ENCODE peak calls at places on chromosome 15, in ten cellular contexts. U is AG04450; V is heart left ventricle; K is GM12891; S is cardiac muscle cell; D is renal cortical epithelial cell; E is lower leg skin; I is AG09309; Q is bronchial epithelial cell; C is activated naive CD4-positive, alpha-beta T cell treated with anti-CD3 and anti-CD28 coated beads, Interleukin-2, amount 10 ng/mL, durations not matched to agents 7 days and 5 days. H is an unnamed sample.

GRCh38 chr15:65212097-65212496 is 824 bp upstream of the CILP start:
- DNase-seq in V (no peak), D (no peak), E (no peak), K (peak), I (no peak), Q (no peak), U (no peak), S (peak), C (peak), H (no peak)

GRCh38 chr15:90609254-90610185 is 79.8 kb downstream of the CRTC3 start:
- DNase-seq in D (no peak), V (no peak), S (no peak), C (no peak), K (no peak), E (no peak), Q (no peak), I (no peak), U (peak), H (no peak)

GRCh38 chr15:77354064-77354463 is 65.8 kb downstream of the PEAK1 start:
- DNase-seq in K (no peak), V (no peak), I (no peak), D (peak), E (no peak), S (no peak), Q (peak), C (no peak), U (no peak), H (no peak)

GRCh38 chr15:72487070-72487797 is 13.1 kb downstream of the ARIH1 start:
- DNase-seq in U (no peak), D (no peak), S (no peak), K (no peak), I (no peak), E (no peak), V (no peak), C (no peak), Q (peak), H (no peak)

GRCh38 chr15:94199725-94200124 is 31.6 kb upstream of the MCTP2 start:
- DNase-seq in Q (no peak), C (no peak), V (no peak), D (no peak), I (no peak), U (no peak), K (no peak), E (no peak), S (no peak), H (no peak)

GRCh38 chr15:33903661-33904060 is 64.6 kb upstream of the CHRM5 start:
- DNase-seq in C (no peak), S (no peak), U (no peak), V (no peak), Q (no peak), D (no peak), I (no peak), E (no peak), K (no peak), H (no peak)

GRCh38 chr15:75354454-75354853 is 7.6 kb downstream of the NEIL1 start:
- DNase-seq in S (no peak), E (no peak), K (no peak), D (no peak), U (no peak), I (no peak), Q (no peak), C (no peak), V (no peak), H (no peak)

GRCh38 chr15:68228143-68228970 is 1.2 kb downstream of the CLN6 start:
- DNase-seq in E (peak), Q (peak), D (peak), C (no peak), V (no peak), U (no peak), S (no peak), K (no peak), I (no peak), H (peak)

GRCh38 chr15:70252056-70252935 is 154.6 kb upstream of the TLE3 start:
- DNase-seq in I (no peak), D (no peak), S (no peak), E (no peak), Q (peak), U (no peak), K (no peak), V (no peak), C (no peak), H (no peak)

GRCh38 chr15:78714890-78715289 is 73.9 kb upstream of the CHRNB4 start:
- DNase-seq in D (no peak), C (no peak), E (no peak), Q (peak), K (no peak), S (no peak), U (no peak), I (no peak), V (no peak), H (peak)

GRCh38 chr15:90362936-90363212 is 10.8 kb downstream of the ZNF774 start:
- DNase-seq in U (peak), I (peak), V (no peak), Q (peak), E (no peak), D (peak), C (no peak), S (no peak), K (no peak), H (no peak)

GRCh38 chr15:75107905-75108838 is 84.8 kb downstream of the PPCDC start:
- DNase-seq in D (peak), S (no peak), C (peak), I (peak), U (no peak), E (peak), K (no peak), Q (peak), V (peak), H (peak)

H was measured in MV-4-11.